ENCODE peak calls at places on chromosomes 12 and 14, in nine cellular contexts. One of them, this sample, is unnamed.

GRCh38 chr14:61460853-61461611 is 139.7 kb downstream of the PRKCH start:
- DNase-seq in upper lobe of right lung: no peak
- DNase-seq in neural progenitor cell: no peak
- DNase-seq in tibial artery: no peak
- DNase-seq in HCT116: no peak
- DNase-seq in endodermal cell: no peak
- DNase-seq in CD8-positive, alpha-beta T cell: peak; percentile 75
- DNase-seq in fibroblast of the aortic adventitia: no peak
- DNase-seq in cardiac fibroblast: peak; percentile 52
- DNase-seq in this sample: no peak

GRCh38 chr12:11055306-11055705 is 6.8 kb downstream of the TAS2R46 start:
- DNase-seq in upper lobe of right lung: no peak
- DNase-seq in neural progenitor cell: no peak
- DNase-seq in tibial artery: no peak
- DNase-seq in HCT116: no peak
- DNase-seq in endodermal cell: no peak
- DNase-seq in CD8-positive, alpha-beta T cell: no peak
- DNase-seq in fibroblast of the aortic adventitia: no peak
- DNase-seq in cardiac fibroblast: no peak
- DNase-seq in this sample: no peak

GRCh38 chr14:58098507-58098906 is 53.5 kb downstream of the ARMH4 start:
- DNase-seq in upper lobe of right lung: no peak
- DNase-seq in neural progenitor cell: peak; percentile 4
- DNase-seq in tibial artery: no peak
- DNase-seq in HCT116: no peak
- DNase-seq in endodermal cell: peak; percentile 64
- DNase-seq in CD8-positive, alpha-beta T cell: no peak
- DNase-seq in fibroblast of the aortic adventitia: no peak
- DNase-seq in cardiac fibroblast: no peak
- DNase-seq in this sample: no peak

GRCh38 chr14:77904218-77904617 is 104.3 kb downstream of the ADCK1 start:
- DNase-seq in upper lobe of right lung: no peak
- DNase-seq in neural progenitor cell: no peak
- DNase-seq in tibial artery: no peak
- DNase-seq in HCT116: no peak
- DNase-seq in endodermal cell: no peak
- DNase-seq in CD8-positive, alpha-beta T cell: no peak
- DNase-seq in fibroblast of the aortic adventitia: no peak
- DNase-seq in cardiac fibroblast: no peak
- DNase-seq in this sample: no peak

GRCh38 chr12:92226961-92227360 is 81.3 kb upstream of the BTG1 start:
- DNase-seq in upper lobe of right lung: no peak
- DNase-seq in neural progenitor cell: no peak
- DNase-seq in tibial artery: no peak
- DNase-seq in HCT116: no peak
- DNase-seq in endodermal cell: no peak
- DNase-seq in CD8-positive, alpha-beta T cell: no peak
- DNase-seq in fibroblast of the aortic adventitia: no peak
- DNase-seq in cardiac fibroblast: no peak
- DNase-seq in this sample: no peak

GRCh38 chr12:58393152-58393551 is 451.8 kb downstream of the ATP23 start:
- DNase-seq in upper lobe of right lung: no peak
- DNase-seq in neural progenitor cell: no peak
- DNase-seq in tibial artery: no peak
- DNase-seq in HCT116: no peak
- DNase-seq in endodermal cell: no peak
- DNase-seq in CD8-positive, alpha-beta T cell: no peak
- DNase-seq in fibroblast of the aortic adventitia: no peak
- DNase-seq in cardiac fibroblast: no peak
- DNase-seq in this sample: no peak

GRCh38 chr14:105859717-105860614 is 333.6 kb downstream of the TMEM121 start:
- DNase-seq in upper lobe of right lung: peak; percentile 57
- DNase-seq in neural progenitor cell: no peak
- DNase-seq in tibial artery: peak; percentile 3
- DNase-seq in HCT116: no peak
- DNase-seq in endodermal cell: peak; percentile 5
- DNase-seq in CD8-positive, alpha-beta T cell: peak; percentile 59
- DNase-seq in fibroblast of the aortic adventitia: no peak
- DNase-seq in cardiac fibroblast: no peak
- DNase-seq in this sample: no peak

GRCh38 chr12:113005759-113006158 is 27.4 kb downstream of the OAS2 start:
- DNase-seq in upper lobe of right lung: no peak
- DNase-seq in neural progenitor cell: peak; percentile 55
- DNase-seq in tibial artery: no peak
- DNase-seq in HCT116: peak; percentile 4
- DNase-seq in endodermal cell: peak; percentile 67
- DNase-seq in CD8-positive, alpha-beta T cell: no peak
- DNase-seq in fibroblast of the aortic adventitia: peak; percentile 31
- DNase-seq in cardiac fibroblast: peak; percentile 7
- DNase-seq in this sample: no peak

GRCh38 chr14:24409956-24410355 is 11.2 kb downstream of the NYNRIN start:
- DNase-seq in upper lobe of right lung: no peak
- DNase-seq in neural progenitor cell: no peak
- DNase-seq in tibial artery: no peak
- DNase-seq in HCT116: no peak
- DNase-seq in endodermal cell: no peak
- DNase-seq in CD8-positive, alpha-beta T cell: no peak
- DNase-seq in fibroblast of the aortic adventitia: no peak
- DNase-seq in cardiac fibroblast: no peak
- DNase-seq in this sample: no peak

DNA sequence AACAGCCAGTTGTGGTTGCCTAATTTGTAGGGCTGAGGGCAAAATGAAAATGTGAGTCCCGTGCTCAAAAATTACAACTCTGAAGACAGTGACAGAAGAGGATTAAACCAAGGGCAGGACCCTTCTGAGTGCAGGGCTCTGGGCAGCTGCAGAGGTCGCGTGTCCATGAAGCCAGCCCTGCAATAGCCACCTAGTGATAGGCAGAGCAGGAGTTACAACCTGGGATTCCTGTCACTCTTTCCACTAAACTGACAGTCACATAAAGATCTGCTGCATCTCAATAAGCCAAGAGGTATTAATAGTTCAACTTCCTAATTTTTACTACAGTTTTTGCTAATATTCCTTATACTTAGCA is 94.1 kb downstream of the SLC2A13 start:
- DNase-seq in upper lobe of right lung: no peak
- DNase-seq in neural progenitor cell: no peak
- DNase-seq in tibial artery: no peak
- DNase-seq in HCT116: no peak
- DNase-seq in endodermal cell: no peak
- DNase-seq in CD8-positive, alpha-beta T cell: no peak
- DNase-seq in fibroblast of the aortic adventitia: no peak
- DNase-seq in cardiac fibroblast: no peak
- DNase-seq in this sample: no peak
- H3K4me3 ChIP-seq in upper lobe of right lung: peak overlapping the region; percentile 34
- H3K4me3 ChIP-seq in neural progenitor cell: no peak overlapping the region
- H3K4me3 ChIP-seq in tibial artery: peak overlapping the region; percentile 30
- H3K4me3 ChIP-seq in HCT116: no peak overlapping the region
- H3K4me3 ChIP-seq in endodermal cell: no peak overlapping the region
- H3K4me3 ChIP-seq in CD8-positive, alpha-beta T cell: peak overlapping the region; percentile 18
- H3K4me3 ChIP-seq in fibroblast of the aortic adventitia: no peak overlapping the region
- H3K4me3 ChIP-seq in cardiac fibroblast: no peak overlapping the region
- H3K4me3 ChIP-seq in this sample: no peak overlapping the region

GRCh38 chr12:109796057-109796456 is 37.1 kb downstream of the TRPV4 start:
- DNase-seq in upper lobe of right lung: no peak
- DNase-seq in neural progenitor cell: no peak
- DNase-seq in tibial artery: no peak
- DNase-seq in HCT116: no peak
- DNase-seq in endodermal cell: no peak
- DNase-seq in CD8-positive, alpha-beta T cell: no peak
- DNase-seq in fibroblast of the aortic adventitia: no peak
- DNase-seq in cardiac fibroblast: no peak
- DNase-seq in this sample: no peak

GRCh38 chr12:109798691-109799090 is 34.5 kb downstream of the TRPV4 start:
- DNase-seq in upper lobe of right lung: no peak
- DNase-seq in neural progenitor cell: no peak
- DNase-seq in tibial artery: no peak
- DNase-seq in HCT116: no peak
- DNase-seq in endodermal cell: no peak
- DNase-seq in CD8-positive, alpha-beta T cell: no peak
- DNase-seq in fibroblast of the aortic adventitia: no peak
- DNase-seq in cardiac fibroblast: no peak
- DNase-seq in this sample: no peak

GRCh38 chr12:109800536-109800935 is 32.7 kb downstream of the TRPV4 start:
- DNase-seq in upper lobe of right lung: no peak
- DNase-seq in neural progenitor cell: no peak
- DNase-seq in tibial artery: no peak
- DNase-seq in HCT116: no peak
- DNase-seq in endodermal cell: no peak
- DNase-seq in CD8-positive, alpha-beta T cell: no peak
- DNase-seq in fibroblast of the aortic adventitia: no peak
- DNase-seq in cardiac fibroblast: no peak
- DNase-seq in this sample: no peak

GRCh38 chr12:109795023-109795422 is 38.2 kb downstream of the TRPV4 start:
- DNase-seq in upper lobe of right lung: no peak
- DNase-seq in neural progenitor cell: no peak
- DNase-seq in tibial artery: no peak
- DNase-seq in HCT116: no peak
- DNase-seq in endodermal cell: no peak
- DNase-seq in CD8-positive, alpha-beta T cell: no peak
- DNase-seq in fibroblast of the aortic adventitia: peak; percentile 71
- DNase-seq in cardiac fibroblast: peak; percentile 23
- DNase-seq in this sample: no peak

DNA sequence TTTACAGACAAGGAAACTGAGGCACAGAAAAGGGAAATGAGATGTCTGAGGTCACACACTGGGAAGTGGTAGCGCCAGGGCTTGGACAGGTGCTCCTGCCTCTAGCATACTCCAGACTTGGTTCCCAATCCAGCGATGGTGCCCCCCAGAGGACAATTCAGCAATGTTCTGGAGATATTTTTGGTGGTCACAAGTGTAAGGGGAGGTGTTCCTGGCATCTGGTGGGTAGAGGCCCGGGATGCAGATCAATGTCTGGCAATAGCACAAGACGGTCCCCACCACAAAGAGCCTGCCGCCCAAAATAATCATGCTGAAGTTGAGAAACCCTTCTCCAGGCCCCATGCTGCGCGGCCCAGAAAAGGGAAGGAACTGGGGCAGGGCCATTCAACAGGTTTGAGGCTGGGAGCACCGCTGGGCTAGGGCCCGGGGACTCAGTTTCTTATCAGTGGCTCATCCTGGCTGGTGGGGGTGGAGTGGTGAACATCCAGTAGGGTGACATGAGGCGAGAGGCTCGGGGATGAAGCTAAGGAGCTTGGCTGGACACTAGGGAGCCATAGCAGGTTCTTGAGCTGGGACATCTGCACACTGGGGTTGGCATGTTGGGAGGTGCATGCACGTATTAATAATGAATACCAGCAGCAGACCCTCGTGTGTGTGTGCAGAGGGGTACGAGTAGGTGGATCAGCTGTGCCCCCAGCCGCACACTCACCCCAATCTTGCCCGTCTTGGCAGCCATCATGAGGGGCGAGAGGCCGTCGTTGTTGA is 35.1 kb downstream of the TRPV4 start:
- DNase-seq in upper lobe of right lung: no peak
- DNase-seq in neural progenitor cell: peak; percentile 30
- DNase-seq in tibial artery: no peak
- DNase-seq in HCT116: no peak
- DNase-seq in endodermal cell: peak; percentile 89
- DNase-seq in CD8-positive, alpha-beta T cell: no peak
- DNase-seq in fibroblast of the aortic adventitia: no peak
- DNase-seq in cardiac fibroblast: no peak
- DNase-seq in this sample: no peak
- TF ChIP-seq CTCF in upper lobe of right lung: no peak
- TF ChIP-seq CTCF in neural progenitor cell: peak; percentile 48
- TF ChIP-seq CTCF in tibial artery: no peak
- TF ChIP-seq CTCF in HCT116: peak; percentile 31
- TF ChIP-seq CTCF in endodermal cell: peak; percentile 72
- TF ChIP-seq CTCF in CD8-positive, alpha-beta T cell: no peak
- TF ChIP-seq CTCF in fibroblast of the aortic adventitia: peak; percentile 10
- TF ChIP-seq CTCF in cardiac fibroblast: peak; percentile 28
- TF ChIP-seq CTCF in this sample: peak; percentile 33

DNA sequence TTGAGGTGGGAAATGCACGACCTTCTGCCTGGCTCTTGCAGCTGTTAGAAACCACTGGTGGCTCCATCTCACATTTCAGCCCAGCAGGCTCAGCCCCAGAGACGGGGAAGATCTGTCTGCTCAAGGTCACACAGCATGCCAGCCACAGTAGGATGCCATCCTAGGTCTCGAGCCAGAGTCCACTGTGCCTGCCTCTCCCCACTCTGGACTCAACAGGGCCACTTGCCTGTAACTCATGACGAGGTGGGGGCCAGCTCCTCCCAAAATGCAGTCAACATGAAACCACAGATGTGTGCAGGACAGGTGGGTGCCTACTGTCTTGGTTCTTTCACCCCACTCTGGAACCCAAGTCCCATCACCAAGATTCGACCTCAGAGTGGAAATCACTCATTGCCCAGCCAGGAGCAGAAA is 23.2 kb downstream of the BCL11B start:
- DNase-seq in upper lobe of right lung: peak; percentile 34
- DNase-seq in neural progenitor cell: no peak
- DNase-seq in tibial artery: no peak
- DNase-seq in HCT116: no peak
- DNase-seq in endodermal cell: no peak
- DNase-seq in CD8-positive, alpha-beta T cell: no peak
- DNase-seq in fibroblast of the aortic adventitia: no peak
- DNase-seq in cardiac fibroblast: no peak
- DNase-seq in this sample: no peak
- H3K4me3 ChIP-seq in upper lobe of right lung: no peak overlapping the region
- H3K4me3 ChIP-seq in neural progenitor cell: no peak overlapping the region
- H3K4me3 ChIP-seq in tibial artery: no peak overlapping the region
- H3K4me3 ChIP-seq in HCT116: no peak overlapping the region
- H3K4me3 ChIP-seq in endodermal cell: no peak overlapping the region
- H3K4me3 ChIP-seq in CD8-positive, alpha-beta T cell: peak overlapping the region; percentile 4
- H3K4me3 ChIP-seq in fibroblast of the aortic adventitia: no peak overlapping the region
- H3K4me3 ChIP-seq in cardiac fibroblast: no peak overlapping the region
- H3K4me3 ChIP-seq in this sample: no peak overlapping the region

GRCh38 chr12:120534203-120534702 is at the start of gene RNF10:
- DNase-seq in upper lobe of right lung: peak; percentile 83
- DNase-seq in neural progenitor cell: peak; percentile 93
- DNase-seq in tibial artery: peak; percentile 66
- DNase-seq in HCT116: peak; percentile 87
- DNase-seq in endodermal cell: peak; percentile 94
- DNase-seq in CD8-positive, alpha-beta T cell: peak; percentile 67
- DNase-seq in fibroblast of the aortic adventitia: peak; percentile 93
- DNase-seq in cardiac fibroblast: peak; percentile 93
- DNase-seq in this sample: peak; percentile 78

GRCh38 chr12:120528861-120529525 is at the start of gene COQ5:
- DNase-seq in upper lobe of right lung: peak; percentile 94
- DNase-seq in neural progenitor cell: peak; percentile 97
- DNase-seq in tibial artery: peak; percentile 92
- DNase-seq in HCT116: peak; percentile 68
- DNase-seq in endodermal cell: peak; percentile 98
- DNase-seq in CD8-positive, alpha-beta T cell: peak; percentile 85
- DNase-seq in fibroblast of the aortic adventitia: peak; percentile 85
- DNase-seq in cardiac fibroblast: peak; percentile 87
- DNase-seq in this sample: peak; percentile 62

GRCh38 chr12:120532701-120533238 is 1.4 kb upstream of the RNF10 start:
- DNase-seq in upper lobe of right lung: no peak
- DNase-seq in neural progenitor cell: no peak
- DNase-seq in tibial artery: no peak
- DNase-seq in HCT116: no peak
- DNase-seq in endodermal cell: no peak
- DNase-seq in CD8-positive, alpha-beta T cell: no peak
- DNase-seq in fibroblast of the aortic adventitia: no peak
- DNase-seq in cardiac fibroblast: no peak
- DNase-seq in this sample: no peak

GRCh38 chr12:120534703-120535655 is 823 bp downstream of the RNF10 start:
- DNase-seq in upper lobe of right lung: peak; percentile 77
- DNase-seq in neural progenitor cell: peak; percentile 78
- DNase-seq in tibial artery: peak; percentile 28
- DNase-seq in HCT116: no peak
- DNase-seq in endodermal cell: peak; percentile 85
- DNase-seq in CD8-positive, alpha-beta T cell: peak; percentile 58
- DNase-seq in fibroblast of the aortic adventitia: peak; percentile 80
- DNase-seq in cardiac fibroblast: peak; percentile 70
- DNase-seq in this sample: peak; percentile 81

GRCh38 chr12:120529641-120530314 is 820 bp upstream of the COQ5 start:
- DNase-seq in upper lobe of right lung: no peak
- DNase-seq in neural progenitor cell: peak; percentile 48
- DNase-seq in tibial artery: no peak
- DNase-seq in HCT116: peak; percentile 41
- DNase-seq in endodermal cell: peak; percentile 77
- DNase-seq in CD8-positive, alpha-beta T cell: no peak
- DNase-seq in fibroblast of the aortic adventitia: peak; percentile 56
- DNase-seq in cardiac fibroblast: peak; percentile 41
- DNase-seq in this sample: no peak
- TF ChIP-seq CTCF in upper lobe of right lung: no peak
- TF ChIP-seq CTCF in neural progenitor cell: no peak
- TF ChIP-seq CTCF in tibial artery: no peak
- TF ChIP-seq CTCF in HCT116: no peak
- TF ChIP-seq CTCF in endodermal cell: peak; percentile 40
- TF ChIP-seq CTCF in CD8-positive, alpha-beta T cell: no peak
- TF ChIP-seq CTCF in fibroblast of the aortic adventitia: peak; percentile 24
- TF ChIP-seq CTCF in cardiac fibroblast: no peak
- TF ChIP-seq CTCF in this sample: no peak